ENCODE peak calls at places on chromosomes 1 and 21, in eight cellular contexts. One of them, this sample, is unnamed.

GRCh38 chr1:69737527-69738176 is 169.9 kb downstream of the LRRC7 start:
- DNase-seq in HCT116: peak; percentile 61
- DNase-seq in mammary epithelial cell: peak; percentile 63
- DNase-seq in bronchial epithelial cell: peak; percentile 69
- DNase-seq in CD8-positive, alpha-beta memory T cell: no peak
- DNase-seq in astrocyte of the spinal cord: peak; percentile 78
- DNase-seq in colonic mucosa: peak; percentile 27
- DNase-seq in transverse colon: no peak
- DNase-seq in this sample: peak; percentile 73

GRCh38 chr1:64659478-64659877 is 85.4 kb upstream of the RAVER2 start:
- DNase-seq in transverse colon: no peak
- DNase-seq in CD8-positive, alpha-beta memory T cell: no peak
- DNase-seq in mammary epithelial cell: no peak
- DNase-seq in bronchial epithelial cell: no peak
- DNase-seq in HCT116: no peak
- DNase-seq in astrocyte of the spinal cord: no peak
- DNase-seq in colonic mucosa: no peak
- DNase-seq in this sample: no peak

GRCh38 chr1:212242288-212242984 is 42.8 kb upstream of the PPP2R5A start:
- DNase-seq in colonic mucosa: no peak
- DNase-seq in astrocyte of the spinal cord: no peak
- DNase-seq in transverse colon: no peak
- DNase-seq in mammary epithelial cell: no peak
- DNase-seq in bronchial epithelial cell: no peak
- DNase-seq in HCT116: no peak
- DNase-seq in CD8-positive, alpha-beta memory T cell: no peak
- DNase-seq in this sample: no peak

GRCh38 chr1:243507672-243508302 is 251.9 kb downstream of the SDCCAG8 start:
- DNase-seq in bronchial epithelial cell: no peak
- DNase-seq in HCT116: no peak
- DNase-seq in astrocyte of the spinal cord: no peak
- DNase-seq in mammary epithelial cell: no peak
- DNase-seq in transverse colon: no peak
- DNase-seq in colonic mucosa: no peak
- DNase-seq in CD8-positive, alpha-beta memory T cell: no peak
- DNase-seq in this sample: no peak

GRCh38 chr21:10639123-10639522 is 117.7 kb downstream of the TPTE start:
- DNase-seq in transverse colon: no peak
- DNase-seq in mammary epithelial cell: no peak
- DNase-seq in astrocyte of the spinal cord: no peak
- DNase-seq in colonic mucosa: no peak
- DNase-seq in HCT116: no peak
- DNase-seq in bronchial epithelial cell: no peak
- DNase-seq in CD8-positive, alpha-beta memory T cell: no peak
- DNase-seq in this sample: no peak

GRCh38 chr1:184866991-184867788 is 107.1 kb downstream of the NIBAN1 start:
- DNase-seq in HCT116: no peak
- DNase-seq in transverse colon: peak; percentile 41
- DNase-seq in CD8-positive, alpha-beta memory T cell: peak; percentile 85
- DNase-seq in astrocyte of the spinal cord: peak; percentile 98
- DNase-seq in bronchial epithelial cell: peak; percentile 98
- DNase-seq in colonic mucosa: no peak
- DNase-seq in mammary epithelial cell: peak; percentile 98
- DNase-seq in this sample: no peak

GRCh38 chr1:3350441-3351261 is 103.8 kb upstream of the ARHGEF16 start:
- DNase-seq in CD8-positive, alpha-beta memory T cell: no peak
- DNase-seq in transverse colon: no peak
- DNase-seq in bronchial epithelial cell: no peak
- DNase-seq in mammary epithelial cell: no peak
- DNase-seq in HCT116: no peak
- DNase-seq in colonic mucosa: no peak
- DNase-seq in astrocyte of the spinal cord: peak; percentile 37
- DNase-seq in this sample: no peak

GRCh38 chr1:241610056-241610815 is 29.9 kb downstream of the CHML start:
- DNase-seq in transverse colon: peak; percentile 35
- DNase-seq in mammary epithelial cell: no peak
- DNase-seq in astrocyte of the spinal cord: no peak
- DNase-seq in CD8-positive, alpha-beta memory T cell: no peak
- DNase-seq in colonic mucosa: peak; percentile 64
- DNase-seq in bronchial epithelial cell: peak; percentile 70
- DNase-seq in HCT116: no peak
- DNase-seq in this sample: no peak

GRCh38 chr1:181394766-181395165 is 88.6 kb upstream of the CACNA1E start:
- DNase-seq in bronchial epithelial cell: no peak
- DNase-seq in HCT116: no peak
- DNase-seq in mammary epithelial cell: no peak
- DNase-seq in CD8-positive, alpha-beta memory T cell: no peak
- DNase-seq in astrocyte of the spinal cord: no peak
- DNase-seq in transverse colon: no peak
- DNase-seq in colonic mucosa: no peak
- DNase-seq in this sample: no peak

GRCh38 chr21:14947613-14948160 is 117.1 kb downstream of the NRIP1 start:
- DNase-seq in mammary epithelial cell: no peak
- DNase-seq in transverse colon: no peak
- DNase-seq in CD8-positive, alpha-beta memory T cell: no peak
- DNase-seq in colonic mucosa: no peak
- DNase-seq in HCT116: no peak
- DNase-seq in astrocyte of the spinal cord: no peak
- DNase-seq in bronchial epithelial cell: no peak
- DNase-seq in this sample: no peak

GRCh38 chr21:26881504-26882228 is 36.5 kb upstream of the ADAMTS1 start:
- DNase-seq in transverse colon: no peak
- DNase-seq in CD8-positive, alpha-beta memory T cell: no peak
- DNase-seq in mammary epithelial cell: no peak
- DNase-seq in astrocyte of the spinal cord: peak; percentile 39
- DNase-seq in bronchial epithelial cell: peak; percentile 23
- DNase-seq in HCT116: no peak
- DNase-seq in colonic mucosa: no peak
- DNase-seq in this sample: peak; percentile 52

GRCh38 chr1:159188375-159188788 is 16.3 kb upstream of the ACKR1 start:
- DNase-seq in bronchial epithelial cell: peak; percentile 47
- DNase-seq in colonic mucosa: peak; percentile 28
- DNase-seq in HCT116: no peak
- DNase-seq in mammary epithelial cell: no peak
- DNase-seq in CD8-positive, alpha-beta memory T cell: no peak
- DNase-seq in astrocyte of the spinal cord: no peak
- DNase-seq in transverse colon: peak; percentile 53
- DNase-seq in this sample: no peak

GRCh38 chr1:221562542-221563475 is 179.1 kb downstream of the DUSP10 start:
- DNase-seq in HCT116: no peak
- DNase-seq in astrocyte of the spinal cord: no peak
- DNase-seq in bronchial epithelial cell: no peak
- DNase-seq in transverse colon: no peak
- DNase-seq in CD8-positive, alpha-beta memory T cell: no peak
- DNase-seq in mammary epithelial cell: no peak
- DNase-seq in colonic mucosa: no peak
- DNase-seq in this sample: no peak

GRCh38 chr1:18344755-18345154 is 136.0 kb upstream of the KLHDC7A start:
- DNase-seq in transverse colon: no peak
- DNase-seq in mammary epithelial cell: no peak
- DNase-seq in CD8-positive, alpha-beta memory T cell: no peak
- DNase-seq in colonic mucosa: no peak
- DNase-seq in bronchial epithelial cell: no peak
- DNase-seq in HCT116: no peak
- DNase-seq in astrocyte of the spinal cord: no peak
- DNase-seq in this sample: peak; percentile 45

GRCh38 chr1:246067432-246068021 is 439.6 kb downstream of the SMYD3 start:
- DNase-seq in CD8-positive, alpha-beta memory T cell: no peak
- DNase-seq in HCT116: no peak
- DNase-seq in mammary epithelial cell: no peak
- DNase-seq in transverse colon: no peak
- DNase-seq in colonic mucosa: no peak
- DNase-seq in astrocyte of the spinal cord: no peak
- DNase-seq in bronchial epithelial cell: no peak
- DNase-seq in this sample: no peak

GRCh38 chr1:58966917-58967733 is 183.3 kb upstream of the JUN start:
- DNase-seq in colonic mucosa: no peak
- DNase-seq in CD8-positive, alpha-beta memory T cell: no peak
- DNase-seq in bronchial epithelial cell: no peak
- DNase-seq in astrocyte of the spinal cord: no peak
- DNase-seq in HCT116: no peak
- DNase-seq in transverse colon: no peak
- DNase-seq in mammary epithelial cell: no peak
- DNase-seq in this sample: no peak

GRCh38 chr1:119160851-119161250 is 20.4 kb upstream of the WARS2 start:
- DNase-seq in CD8-positive, alpha-beta memory T cell: no peak
- DNase-seq in mammary epithelial cell: no peak
- DNase-seq in HCT116: no peak
- DNase-seq in colonic mucosa: no peak
- DNase-seq in astrocyte of the spinal cord: peak; percentile 17
- DNase-seq in transverse colon: no peak
- DNase-seq in bronchial epithelial cell: peak; percentile 33
- DNase-seq in this sample: no peak

GRCh38 chr1:183470961-183471747 is 1.1 kb upstream of the SMG7 start:
- DNase-seq in CD8-positive, alpha-beta memory T cell: peak; percentile 84
- DNase-seq in bronchial epithelial cell: peak; percentile 57
- DNase-seq in astrocyte of the spinal cord: peak; percentile 81
- DNase-seq in mammary epithelial cell: peak; percentile 79
- DNase-seq in HCT116: peak; percentile 68
- DNase-seq in transverse colon: peak; percentile 70
- DNase-seq in colonic mucosa: peak; percentile 77
- DNase-seq in this sample: peak; percentile 83

GRCh38 chr1:211648980-211649934 is 26.2 kb downstream of the NEK2 start:
- DNase-seq in mammary epithelial cell: no peak
- DNase-seq in transverse colon: peak; percentile 69
- DNase-seq in bronchial epithelial cell: no peak
- DNase-seq in colonic mucosa: peak; percentile 45
- DNase-seq in CD8-positive, alpha-beta memory T cell: peak; percentile 63
- DNase-seq in HCT116: no peak
- DNase-seq in astrocyte of the spinal cord: no peak
- DNase-seq in this sample: no peak

GRCh38 chr1:161728376-161729226 is 7.3 kb downstream of the FCRLB start:
- DNase-seq in mammary epithelial cell: no peak
- DNase-seq in HCT116: no peak
- DNase-seq in astrocyte of the spinal cord: no peak
- DNase-seq in CD8-positive, alpha-beta memory T cell: no peak
- DNase-seq in colonic mucosa: no peak
- DNase-seq in transverse colon: no peak
- DNase-seq in bronchial epithelial cell: no peak
- DNase-seq in this sample: no peak

GRCh38 chr1:245687129-245687635 is 532.4 kb downstream of the KIF26B start:
- DNase-seq in bronchial epithelial cell: no peak
- DNase-seq in HCT116: no peak
- DNase-seq in astrocyte of the spinal cord: no peak
- DNase-seq in mammary epithelial cell: no peak
- DNase-seq in colonic mucosa: no peak
- DNase-seq in CD8-positive, alpha-beta memory T cell: no peak
- DNase-seq in transverse colon: no peak
- DNase-seq in this sample: no peak

GRCh38 chr1:95809391-95809790 is 575.4 kb downstream of the RWDD3 start:
- DNase-seq in colonic mucosa: no peak
- DNase-seq in CD8-positive, alpha-beta memory T cell: no peak
- DNase-seq in HCT116: no peak
- DNase-seq in mammary epithelial cell: no peak
- DNase-seq in transverse colon: no peak
- DNase-seq in bronchial epithelial cell: no peak
- DNase-seq in astrocyte of the spinal cord: no peak
- DNase-seq in this sample: no peak

GRCh38 chr1:209743145-209743482 is 12.7 kb upstream of the TRAF3IP3 start:
- DNase-seq in transverse colon: no peak
- DNase-seq in astrocyte of the spinal cord: peak; percentile 96
- DNase-seq in bronchial epithelial cell: peak; percentile 35
- DNase-seq in HCT116: no peak
- DNase-seq in colonic mucosa: no peak
- DNase-seq in CD8-positive, alpha-beta memory T cell: no peak
- DNase-seq in mammary epithelial cell: peak; percentile 42
- DNase-seq in this sample: no peak

GRCh38 chr1:40058453-40059291 is 18.1 kb downstream of the CAP1 start:
- DNase-seq in CD8-positive, alpha-beta memory T cell: no peak
- DNase-seq in colonic mucosa: no peak
- DNase-seq in astrocyte of the spinal cord: no peak
- DNase-seq in bronchial epithelial cell: peak; percentile 33
- DNase-seq in HCT116: no peak
- DNase-seq in transverse colon: no peak
- DNase-seq in mammary epithelial cell: no peak
- DNase-seq in this sample: no peak

GRCh38 chr1:40059292-40059959 is 18.9 kb downstream of the CAP1 start:
- DNase-seq in bronchial epithelial cell: peak; percentile 86
- DNase-seq in transverse colon: peak; percentile 33
- DNase-seq in astrocyte of the spinal cord: peak; percentile 29
- DNase-seq in colonic mucosa: no peak
- DNase-seq in HCT116: no peak
- DNase-seq in CD8-positive, alpha-beta memory T cell: no peak
- DNase-seq in mammary epithelial cell: peak; percentile 55
- DNase-seq in this sample: no peak

GRCh38 chr1:40058097-40058452 is 17.5 kb downstream of the CAP1 start:
- DNase-seq in mammary epithelial cell: no peak
- DNase-seq in bronchial epithelial cell: no peak
- DNase-seq in astrocyte of the spinal cord: no peak
- DNase-seq in colonic mucosa: no peak
- DNase-seq in transverse colon: no peak
- DNase-seq in CD8-positive, alpha-beta memory T cell: no peak
- DNase-seq in HCT116: no peak
- DNase-seq in this sample: no peak

GRCh38 chr1:40056519-40057309 is 16.2 kb downstream of the CAP1 start:
- DNase-seq in HCT116: no peak
- DNase-seq in bronchial epithelial cell: no peak
- DNase-seq in astrocyte of the spinal cord: no peak
- DNase-seq in colonic mucosa: no peak
- DNase-seq in CD8-positive, alpha-beta memory T cell: no peak
- DNase-seq in transverse colon: no peak
- DNase-seq in mammary epithelial cell: no peak
- DNase-seq in this sample: no peak

GRCh38 chr1:40057310-40058030 is 16.9 kb downstream of the CAP1 start:
- DNase-seq in bronchial epithelial cell: no peak
- DNase-seq in colonic mucosa: no peak
- DNase-seq in CD8-positive, alpha-beta memory T cell: no peak
- DNase-seq in mammary epithelial cell: no peak
- DNase-seq in transverse colon: no peak
- DNase-seq in HCT116: no peak
- DNase-seq in astrocyte of the spinal cord: no peak
- DNase-seq in this sample: no peak
- H3K4me3 ChIP-seq in bronchial epithelial cell: no peak overlapping the region
- H3K4me3 ChIP-seq in colonic mucosa: no peak overlapping the region
- H3K4me3 ChIP-seq in CD8-positive, alpha-beta memory T cell: peak overlapping the region; percentile 16
- H3K4me3 ChIP-seq in mammary epithelial cell: no peak overlapping the region
- H3K4me3 ChIP-seq in transverse colon: no peak overlapping the region
- H3K4me3 ChIP-seq in HCT116: no peak overlapping the region
- H3K4me3 ChIP-seq in astrocyte of the spinal cord: no peak overlapping the region
- H3K4me3 ChIP-seq in this sample: no peak overlapping the region

GRCh38 chr1:204307334-204307883 is 52.3 kb downstream of the PLEKHA6 start:
- DNase-seq in mammary epithelial cell: no peak
- DNase-seq in astrocyte of the spinal cord: no peak
- DNase-seq in bronchial epithelial cell: no peak
- DNase-seq in transverse colon: no peak
- DNase-seq in colonic mucosa: no peak
- DNase-seq in CD8-positive, alpha-beta memory T cell: no peak
- DNase-seq in HCT116: no peak
- DNase-seq in this sample: no peak
- H3K4me3 ChIP-seq in mammary epithelial cell: no peak overlapping the region
- H3K4me3 ChIP-seq in astrocyte of the spinal cord: no peak overlapping the region
- H3K4me3 ChIP-seq in bronchial epithelial cell: no peak overlapping the region
- H3K4me3 ChIP-seq in transverse colon: no peak overlapping the region
- H3K4me3 ChIP-seq in colonic mucosa: no peak overlapping the region
- H3K4me3 ChIP-seq in CD8-positive, alpha-beta memory T cell: no peak overlapping the region
- H3K4me3 ChIP-seq in HCT116: no peak overlapping the region
- H3K4me3 ChIP-seq in this sample: no peak overlapping the region

GRCh38 chr1:109513110-109513702 is 3.7 kb upstream of the AMIGO1 start:
- DNase-seq in transverse colon: no peak
- DNase-seq in colonic mucosa: no peak
- DNase-seq in bronchial epithelial cell: no peak
- DNase-seq in astrocyte of the spinal cord: no peak
- DNase-seq in mammary epithelial cell: no peak
- DNase-seq in CD8-positive, alpha-beta memory T cell: no peak
- DNase-seq in HCT116: no peak
- DNase-seq in this sample: no peak
- H3K4me3 ChIP-seq in transverse colon: no peak overlapping the region
- H3K4me3 ChIP-seq in colonic mucosa: no peak overlapping the region
- H3K4me3 ChIP-seq in bronchial epithelial cell: no peak overlapping the region
- H3K4me3 ChIP-seq in astrocyte of the spinal cord: no peak overlapping the region
- H3K4me3 ChIP-seq in mammary epithelial cell: no peak overlapping the region
- H3K4me3 ChIP-seq in CD8-positive, alpha-beta memory T cell: no peak overlapping the region
- H3K4me3 ChIP-seq in HCT116: no peak overlapping the region
- H3K4me3 ChIP-seq in this sample: no peak overlapping the region

GRCh38 chr1:153790282-153790995 is 15.2 kb downstream of the SLC27A3 start:
- DNase-seq in bronchial epithelial cell: no peak
- DNase-seq in astrocyte of the spinal cord: peak; percentile 43
- DNase-seq in HCT116: no peak
- DNase-seq in transverse colon: peak; percentile 69
- DNase-seq in CD8-positive, alpha-beta memory T cell: no peak
- DNase-seq in mammary epithelial cell: no peak
- DNase-seq in colonic mucosa: peak; percentile 65
- DNase-seq in this sample: no peak
- H3K4me3 ChIP-seq in bronchial epithelial cell: no peak overlapping the region
- H3K4me3 ChIP-seq in astrocyte of the spinal cord: no peak overlapping the region
- H3K4me3 ChIP-seq in HCT116: no peak overlapping the region
- H3K4me3 ChIP-seq in transverse colon: no peak overlapping the region
- H3K4me3 ChIP-seq in CD8-positive, alpha-beta memory T cell: no peak overlapping the region
- H3K4me3 ChIP-seq in mammary epithelial cell: no peak overlapping the region
- H3K4me3 ChIP-seq in colonic mucosa: no peak overlapping the region
- H3K4me3 ChIP-seq in this sample: no peak overlapping the region

This sample was measured in HAP-1.